ENCODE peak calls at places on chromosomes 4 and X, in ten cellular contexts. One of them, this sample, is unnamed.

GRCh38 chr4:84914686-84915395 is 51.6 kb downstream of the WDFY3 start:
- DNase-seq in naive B cell: no peak
- DNase-seq in RKO: no peak
- DNase-seq in posterior cingulate gyrus: no peak
- DNase-seq in H9: no peak
- DNase-seq in EL: no peak
- DNase-seq in NCI-H1436: no peak
- DNase-seq in AG09319: no peak
- DNase-seq in stimulated activated CD8-positive, alpha-beta memory T cell treated with anti-CD3 and anti-CD28 coated beads, Interleukin-15, amount 100 ng/mL, for 1 hour: no peak
- DNase-seq in ACHN: no peak
- DNase-seq in this sample: no peak

GRCh38 chrX:123731987-123732678 is 719 bp downstream of the THOC2 start:
- DNase-seq in naive B cell: no peak
- DNase-seq in RKO: peak
- DNase-seq in posterior cingulate gyrus: peak
- DNase-seq in H9: no peak
- DNase-seq in EL: peak
- DNase-seq in NCI-H1436: no peak
- DNase-seq in AG09319: no peak
- DNase-seq in stimulated activated CD8-positive, alpha-beta memory T cell treated with anti-CD3 and anti-CD28 coated beads, Interleukin-15, amount 100 ng/mL, for 1 hour: no peak
- DNase-seq in ACHN: peak
- DNase-seq in this sample: no peak

GRCh38 chrX:78104447-78105176 is 564 bp downstream of the PGK1 start:
- DNase-seq in naive B cell: peak
- DNase-seq in RKO: peak
- DNase-seq in posterior cingulate gyrus: peak
- DNase-seq in H9: no peak
- DNase-seq in EL: peak
- DNase-seq in NCI-H1436: peak
- DNase-seq in AG09319: no peak
- DNase-seq in stimulated activated CD8-positive, alpha-beta memory T cell treated with anti-CD3 and anti-CD28 coated beads, Interleukin-15, amount 100 ng/mL, for 1 hour: no peak
- DNase-seq in ACHN: peak
- DNase-seq in this sample: no peak

GRCh38 chr4:78613522-78614311 is 62.1 kb downstream of the ANXA3 start:
- DNase-seq in naive B cell: peak
- DNase-seq in RKO: no peak
- DNase-seq in posterior cingulate gyrus: no peak
- DNase-seq in H9: no peak
- DNase-seq in EL: no peak
- DNase-seq in NCI-H1436: peak
- DNase-seq in AG09319: no peak
- DNase-seq in stimulated activated CD8-positive, alpha-beta memory T cell treated with anti-CD3 and anti-CD28 coated beads, Interleukin-15, amount 100 ng/mL, for 1 hour: no peak
- DNase-seq in ACHN: no peak
- DNase-seq in this sample: no peak

GRCh38 chr4:16136771-16137170 is 52.9 kb upstream of the PROM1 start:
- DNase-seq in naive B cell: no peak
- DNase-seq in RKO: no peak
- DNase-seq in posterior cingulate gyrus: no peak
- DNase-seq in H9: no peak
- DNase-seq in EL: no peak
- DNase-seq in NCI-H1436: no peak
- DNase-seq in AG09319: no peak
- DNase-seq in stimulated activated CD8-positive, alpha-beta memory T cell treated with anti-CD3 and anti-CD28 coated beads, Interleukin-15, amount 100 ng/mL, for 1 hour: no peak
- DNase-seq in ACHN: no peak
- DNase-seq in this sample: no peak

GRCh38 chr4:156638925-156639605 is 332.5 kb downstream of the PDGFC start:
- DNase-seq in naive B cell: no peak
- DNase-seq in RKO: no peak
- DNase-seq in posterior cingulate gyrus: no peak
- DNase-seq in H9: no peak
- DNase-seq in EL: peak
- DNase-seq in NCI-H1436: no peak
- DNase-seq in AG09319: peak
- DNase-seq in stimulated activated CD8-positive, alpha-beta memory T cell treated with anti-CD3 and anti-CD28 coated beads, Interleukin-15, amount 100 ng/mL, for 1 hour: no peak
- DNase-seq in ACHN: no peak
- DNase-seq in this sample: peak

GRCh38 chr4:74501579-74501978 is 56.6 kb downstream of the AREG start:
- DNase-seq in naive B cell: no peak
- DNase-seq in RKO: peak
- DNase-seq in posterior cingulate gyrus: no peak
- DNase-seq in H9: no peak
- DNase-seq in EL: peak
- DNase-seq in NCI-H1436: no peak
- DNase-seq in AG09319: peak
- DNase-seq in stimulated activated CD8-positive, alpha-beta memory T cell treated with anti-CD3 and anti-CD28 coated beads, Interleukin-15, amount 100 ng/mL, for 1 hour: no peak
- DNase-seq in ACHN: peak
- DNase-seq in this sample: no peak

GRCh38 chrX:46034868-46035267 is 510.4 kb downstream of the ZNF674 start:
- DNase-seq in naive B cell: no peak
- DNase-seq in RKO: no peak
- DNase-seq in posterior cingulate gyrus: no peak
- DNase-seq in H9: no peak
- DNase-seq in EL: no peak
- DNase-seq in NCI-H1436: no peak
- DNase-seq in AG09319: no peak
- DNase-seq in stimulated activated CD8-positive, alpha-beta memory T cell treated with anti-CD3 and anti-CD28 coated beads, Interleukin-15, amount 100 ng/mL, for 1 hour: no peak
- DNase-seq in ACHN: no peak
- DNase-seq in this sample: no peak

GRCh38 chr4:52952540-52952939 is 90.4 kb downstream of the RASL11B start:
- DNase-seq in naive B cell: no peak
- DNase-seq in RKO: no peak
- DNase-seq in posterior cingulate gyrus: no peak
- DNase-seq in H9: no peak
- DNase-seq in EL: no peak
- DNase-seq in NCI-H1436: no peak
- DNase-seq in AG09319: no peak
- DNase-seq in stimulated activated CD8-positive, alpha-beta memory T cell treated with anti-CD3 and anti-CD28 coated beads, Interleukin-15, amount 100 ng/mL, for 1 hour: no peak
- DNase-seq in ACHN: no peak
- DNase-seq in this sample: no peak

GRCh38 chr4:183589710-183590109 is 69.3 kb downstream of the RWDD4 start:
- DNase-seq in naive B cell: no peak
- DNase-seq in RKO: no peak
- DNase-seq in posterior cingulate gyrus: no peak
- DNase-seq in H9: no peak
- DNase-seq in EL: peak
- DNase-seq in NCI-H1436: no peak
- DNase-seq in AG09319: no peak
- DNase-seq in stimulated activated CD8-positive, alpha-beta memory T cell treated with anti-CD3 and anti-CD28 coated beads, Interleukin-15, amount 100 ng/mL, for 1 hour: no peak
- DNase-seq in ACHN: no peak
- DNase-seq in this sample: no peak

GRCh38 chr4:4720671-4721070 is 138.8 kb upstream of the MSX1 start:
- DNase-seq in naive B cell: no peak
- DNase-seq in RKO: no peak
- DNase-seq in posterior cingulate gyrus: no peak
- DNase-seq in H9: no peak
- DNase-seq in EL: no peak
- DNase-seq in NCI-H1436: no peak
- DNase-seq in AG09319: no peak
- DNase-seq in stimulated activated CD8-positive, alpha-beta memory T cell treated with anti-CD3 and anti-CD28 coated beads, Interleukin-15, amount 100 ng/mL, for 1 hour: no peak
- DNase-seq in ACHN: no peak
- DNase-seq in this sample: no peak

GRCh38 chrX:69050051-69050785 is 115.0 kb downstream of the PJA1 start:
- DNase-seq in naive B cell: no peak
- DNase-seq in RKO: no peak
- DNase-seq in posterior cingulate gyrus: no peak
- DNase-seq in H9: peak
- DNase-seq in EL: no peak
- DNase-seq in NCI-H1436: no peak
- DNase-seq in AG09319: no peak
- DNase-seq in stimulated activated CD8-positive, alpha-beta memory T cell treated with anti-CD3 and anti-CD28 coated beads, Interleukin-15, amount 100 ng/mL, for 1 hour: no peak
- DNase-seq in ACHN: no peak
- DNase-seq in this sample: no peak

GRCh38 chrX:32745323-32745722 is 466.0 kb downstream of the DMD start:
- DNase-seq in naive B cell: no peak
- DNase-seq in RKO: no peak
- DNase-seq in posterior cingulate gyrus: no peak
- DNase-seq in H9: no peak
- DNase-seq in EL: no peak
- DNase-seq in NCI-H1436: no peak
- DNase-seq in AG09319: no peak
- DNase-seq in stimulated activated CD8-positive, alpha-beta memory T cell treated with anti-CD3 and anti-CD28 coated beads, Interleukin-15, amount 100 ng/mL, for 1 hour: no peak
- DNase-seq in ACHN: no peak
- DNase-seq in this sample: no peak

GRCh38 chr4:138948918-138949317 is 66.7 kb upstream of the NOCT start:
- DNase-seq in naive B cell: no peak
- DNase-seq in RKO: no peak
- DNase-seq in posterior cingulate gyrus: no peak
- DNase-seq in H9: no peak
- DNase-seq in EL: no peak
- DNase-seq in NCI-H1436: no peak
- DNase-seq in AG09319: no peak
- DNase-seq in stimulated activated CD8-positive, alpha-beta memory T cell treated with anti-CD3 and anti-CD28 coated beads, Interleukin-15, amount 100 ng/mL, for 1 hour: no peak
- DNase-seq in ACHN: no peak
- DNase-seq in this sample: no peak

GRCh38 chr4:89204624-89205023 is 93.3 kb downstream of the TIGD2 start:
- DNase-seq in naive B cell: no peak
- DNase-seq in RKO: no peak
- DNase-seq in posterior cingulate gyrus: no peak
- DNase-seq in H9: no peak
- DNase-seq in EL: no peak
- DNase-seq in NCI-H1436: no peak
- DNase-seq in AG09319: no peak
- DNase-seq in stimulated activated CD8-positive, alpha-beta memory T cell treated with anti-CD3 and anti-CD28 coated beads, Interleukin-15, amount 100 ng/mL, for 1 hour: no peak
- DNase-seq in ACHN: no peak
- DNase-seq in this sample: no peak

GRCh38 chrX:1361910-1362309 is 25.3 kb downstream of the IL3RA start:
- DNase-seq in naive B cell: no peak
- DNase-seq in RKO: no peak
- DNase-seq in posterior cingulate gyrus: no peak
- DNase-seq in H9: no peak
- DNase-seq in EL: no peak
- DNase-seq in NCI-H1436: no peak
- DNase-seq in AG09319: no peak
- DNase-seq in stimulated activated CD8-positive, alpha-beta memory T cell treated with anti-CD3 and anti-CD28 coated beads, Interleukin-15, amount 100 ng/mL, for 1 hour: no peak
- DNase-seq in ACHN: no peak
- DNase-seq in this sample: no peak

GRCh38 chr4:150886597-150886996 is 128.5 kb downstream of the LRBA start:
- DNase-seq in naive B cell: no peak
- DNase-seq in RKO: no peak
- DNase-seq in posterior cingulate gyrus: no peak
- DNase-seq in H9: no peak
- DNase-seq in EL: peak
- DNase-seq in NCI-H1436: no peak
- DNase-seq in AG09319: no peak
- DNase-seq in stimulated activated CD8-positive, alpha-beta memory T cell treated with anti-CD3 and anti-CD28 coated beads, Interleukin-15, amount 100 ng/mL, for 1 hour: no peak
- DNase-seq in ACHN: peak
- DNase-seq in this sample: no peak

This sample was measured in NCI-H1694.